ENCODE peak calls at places on chromosomes 5 and 9, in eight cellular contexts. J, M, T, G, A, I, Q and Y are unnamed samples.

GRCh38 chr5:158273035-158273434 is 414.1 kb upstream of the CLINT1 start:
- DNase-seq in J (no peak), M (no peak), T (no peak), G (no peak), A (no peak), I (no peak), Q (no peak), Y (no peak)

GRCh38 chr9:99085949-99086948 is 18.7 kb upstream of the TGFBR1 start:
- DNase-seq in J (no peak), M (no peak), T (no peak), G (no peak), A (no peak), I (no peak), Q (no peak), Y (no peak)

GRCh38 chr9:71814226-71814625 is 45.9 kb upstream of the CEMIP2 start:
- DNase-seq in J (no peak), M (peak), T (no peak), G (no peak), A (no peak), I (no peak), Q (no peak), Y (no peak)

GRCh38 chr9:110030632-110031031 is 177.3 kb downstream of the C9orf152 start:
- DNase-seq in J (no peak), M (no peak), T (no peak), G (no peak), A (no peak), I (no peak), Q (no peak), Y (no peak)

GRCh38 chr5:154844800-154845199 is 5.6 kb downstream of the FAXDC2 start:
- DNase-seq in J (no peak), M (no peak), T (no peak), G (no peak), A (no peak), I (no peak), Q (no peak), Y (no peak)

GRCh38 chr9:110578896-110579752 is at the start of gene SVEP1:
- DNase-seq in J (peak), M (peak), T (peak), G (no peak), A (peak), I (peak), Q (peak), Y (peak)

GRCh38 chr9:77417570-77417969 is 230.6 kb downstream of the GNA14 start:
- DNase-seq in J (peak), M (no peak), T (no peak), G (no peak), A (no peak), I (no peak), Q (no peak), Y (no peak)

GRCh38 chr9:105244996-105245719 is 707 bp downstream of the SLC44A1 start:
- DNase-seq in J (peak), M (peak), T (no peak), G (no peak), A (no peak), I (peak), Q (peak), Y (peak)

GRCh38 chr9:103167530-103167929 is 172.4 kb downstream of the CYLC2 start:
- DNase-seq in J (no peak), M (no peak), T (no peak), G (no peak), A (no peak), I (no peak), Q (no peak), Y (no peak)

GRCh38 chr9:414595-414994 is 199.9 kb downstream of the DOCK8 start:
- DNase-seq in J (no peak), M (no peak), T (no peak), G (no peak), A (no peak), I (no peak), Q (no peak), Y (no peak)

GRCh38 chr9:15746905-15747304 is 194.1 kb downstream of the CCDC171 start:
- DNase-seq in J (no peak), M (no peak), T (no peak), G (no peak), A (no peak), I (no peak), Q (no peak), Y (no peak)
- H3K4me3 ChIP-seq in J (no peak), M (no peak), T (no peak), G (no peak), A (no peak), I (no peak), Q (no peak), Y (no peak)

GRCh38 chr5:173715607-173716006 is 99.2 kb upstream of the BOD1 start:
- DNase-seq in J (no peak), M (no peak), T (no peak), G (no peak), A (no peak), I (no peak), Q (no peak), Y (no peak)

GRCh38 chr5:173720341-173721258 is 104.2 kb upstream of the BOD1 start:
- DNase-seq in J (no peak), M (no peak), T (no peak), G (no peak), A (no peak), I (no peak), Q (no peak), Y (no peak)

GRCh38 chr5:173716058-173716682 is 99.7 kb upstream of the BOD1 start:
- DNase-seq in J (no peak), M (no peak), T (no peak), G (no peak), A (no peak), I (no peak), Q (no peak), Y (no peak)

GRCh38 chr5:173717959-173718358 is 101.5 kb upstream of the BOD1 start:
- DNase-seq in J (no peak), M (no peak), T (no peak), G (no peak), A (no peak), I (no peak), Q (no peak), Y (no peak)

DNA sequence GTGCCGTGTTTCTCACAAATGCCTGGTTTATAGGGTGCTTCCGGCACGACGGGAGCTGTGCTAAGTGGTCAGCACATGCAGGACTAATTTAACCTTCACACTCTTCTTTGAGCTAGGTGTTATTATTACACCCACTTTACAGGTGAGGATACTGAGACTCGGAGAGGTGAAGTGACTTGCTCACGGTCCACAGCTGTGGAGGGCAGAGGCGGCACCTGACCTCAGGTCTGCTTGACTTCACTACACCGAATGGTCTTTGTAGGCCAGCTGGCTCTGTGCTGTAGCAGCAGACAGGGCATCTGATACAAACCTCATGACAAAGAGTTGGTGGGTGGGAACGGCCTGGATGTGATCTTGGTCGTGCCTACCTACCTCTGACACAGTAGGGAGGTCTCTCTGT is 102.0 kb upstream of the BOD1 start:
- DNase-seq in J (no peak), M (no peak), T (no peak), G (no peak), A (no peak), I (no peak), Q (no peak), Y (no peak)
- H3K27ac ChIP-seq in J (no peak), M (no peak), T (no peak), G (no peak), A (no peak), I (no peak), Q (no peak), Y (no peak)

DNA sequence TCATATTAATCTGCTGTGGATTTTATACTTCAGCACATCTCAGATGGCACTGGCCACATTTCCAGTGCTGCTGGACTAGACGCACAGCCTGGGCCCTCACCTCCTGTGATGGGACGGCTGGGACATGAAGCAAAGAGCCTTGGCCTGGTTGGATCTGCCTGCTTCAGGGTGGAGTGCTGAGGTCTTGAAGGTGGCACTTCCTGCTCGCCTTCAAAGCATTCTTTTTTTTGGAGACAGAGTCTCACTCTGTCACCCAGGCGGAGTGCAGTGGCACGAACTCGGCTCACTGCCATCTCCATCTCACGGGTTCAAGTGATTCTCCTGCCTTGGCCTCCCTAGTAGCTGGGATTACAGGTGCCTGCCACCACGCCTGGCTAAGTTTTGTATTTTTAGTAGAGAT is 73.1 kb downstream of the RAPGEF1 start:
- DNase-seq in J (no peak), M (no peak), T (no peak), G (no peak), A (no peak), I (no peak), Q (no peak), Y (no peak)
- H3K4me3 ChIP-seq in J (no peak), M (no peak), T (no peak), G (no peak), A (no peak), I (no peak), Q (no peak), Y (no peak)

DNA sequence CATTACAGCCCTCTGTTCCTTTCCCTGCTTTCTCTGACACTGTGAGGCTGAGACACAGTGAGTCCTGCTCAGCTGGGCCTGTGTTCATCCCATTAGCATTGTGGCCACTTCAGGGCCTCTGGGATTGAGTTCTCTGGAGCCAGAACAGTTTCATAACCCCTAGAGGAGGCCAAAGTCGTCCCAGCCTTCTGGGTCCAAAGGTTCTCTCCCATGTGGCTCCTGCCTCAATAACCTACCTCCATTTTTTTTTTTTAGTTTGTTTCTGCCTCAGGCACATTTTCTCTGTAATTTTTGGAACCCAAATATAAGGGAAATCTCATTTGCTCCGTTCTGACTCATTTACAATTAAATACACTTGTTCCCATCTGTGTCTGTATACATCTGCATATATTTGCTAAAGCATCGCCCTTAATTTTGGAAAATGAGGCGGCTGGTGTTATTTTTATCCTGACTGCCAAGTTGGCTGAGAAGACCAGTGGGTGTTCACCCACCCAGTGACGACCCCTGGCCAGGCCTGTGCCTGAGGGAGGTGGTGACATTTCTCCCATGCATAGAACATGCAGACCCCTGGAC is 27.3 kb upstream of the CTNNA1 start:
- DNase-seq in J (peak), M (peak), T (no peak), G (no peak), A (no peak), I (no peak), Q (no peak), Y (no peak)
- H3K27ac ChIP-seq in J (peak), M (peak), T (peak), G (peak), A (peak), I (peak), Q (peak), Y (peak)

GRCh38 chr5:150780816-150781221 is 2.3 kb downstream of the SMIM3 start:
- DNase-seq in J (no peak), M (no peak), T (no peak), G (no peak), A (no peak), I (no peak), Q (peak), Y (no peak)
- H3K4me3 ChIP-seq in J (no peak), M (peak), T (peak), G (no peak), A (no peak), I (peak), Q (peak), Y (no peak)